ENCODE peak calls at places on chromosomes 4 and X, in four cellular contexts. One of them, this sample, is unnamed. For H3K4me1, the result is how much of the 10 kb centered on the place peaks cover.

GRCh38 chr4:85756938-85757337 is 282.0 kb downstream of the ARHGAP24 start:
- DNase-seq in CD8-positive, alpha-beta memory T cell: no peak
- DNase-seq in HCT116: no peak
- DNase-seq in psoas muscle: no peak
- DNase-seq in this sample: no peak

GRCh38 chr4:48337726-48338125 is 3.6 kb upstream of the SLAIN2 start:
- DNase-seq in CD8-positive, alpha-beta memory T cell: no peak
- DNase-seq in HCT116: no peak
- DNase-seq in psoas muscle: no peak
- DNase-seq in this sample: no peak

GRCh38 chr4:154441982-154442381 is 49.6 kb downstream of the DCHS2 start:
- DNase-seq in CD8-positive, alpha-beta memory T cell: no peak
- DNase-seq in HCT116: no peak
- DNase-seq in psoas muscle: no peak
- DNase-seq in this sample: no peak

GRCh38 chrX:144896323-144896722 is 351.0 kb upstream of the SPANXN1 start:
- DNase-seq in CD8-positive, alpha-beta memory T cell: no peak
- DNase-seq in HCT116: no peak
- DNase-seq in psoas muscle: no peak
- DNase-seq in this sample: no peak

GRCh38 chr4:128394778-128395177 is 107.2 kb upstream of the PGRMC2 start:
- DNase-seq in CD8-positive, alpha-beta memory T cell: no peak
- DNase-seq in HCT116: no peak
- DNase-seq in psoas muscle: peak
- DNase-seq in this sample: no peak

GRCh38 chrX:103831803-103832544 is at the start of gene RAB9B:
- DNase-seq in CD8-positive, alpha-beta memory T cell: peak
- DNase-seq in HCT116: no peak
- DNase-seq in psoas muscle: peak
- DNase-seq in this sample: no peak

GRCh38 chrX:36859231-36859630 is 148.9 kb upstream of the FAM47C start:
- DNase-seq in CD8-positive, alpha-beta memory T cell: no peak
- DNase-seq in HCT116: no peak
- DNase-seq in psoas muscle: no peak
- DNase-seq in this sample: no peak

GRCh38 chrX:47586043-47586787 is 4.0 kb downstream of the TIMP1 start:
- DNase-seq in CD8-positive, alpha-beta memory T cell: no peak
- DNase-seq in HCT116: no peak
- DNase-seq in psoas muscle: no peak
- DNase-seq in this sample: no peak

GRCh38 chr4:121380448-121381147 is at the start of gene QRFPR:
- DNase-seq in CD8-positive, alpha-beta memory T cell: no peak
- DNase-seq in HCT116: no peak
- DNase-seq in psoas muscle: peak
- DNase-seq in this sample: no peak

GRCh38 chr4:48970471-48970921 is 15.6 kb upstream of the CWH43 start:
- DNase-seq in CD8-positive, alpha-beta memory T cell: no peak
- DNase-seq in HCT116: peak
- DNase-seq in psoas muscle: no peak
- DNase-seq in this sample: no peak

GRCh38 chrX:9341305-9342201 is 123.3 kb upstream of the TBL1X start:
- DNase-seq in CD8-positive, alpha-beta memory T cell: peak
- DNase-seq in HCT116: no peak
- DNase-seq in psoas muscle: peak
- DNase-seq in this sample: peak

GRCh38 chr4:164828945-164829344 is 48.0 kb upstream of the APELA start:
- DNase-seq in CD8-positive, alpha-beta memory T cell: no peak
- DNase-seq in HCT116: no peak
- DNase-seq in psoas muscle: no peak
- DNase-seq in this sample: no peak

GRCh38 chr4:128757712-128758111 is 51.8 kb upstream of the JADE1 start:
- DNase-seq in CD8-positive, alpha-beta memory T cell: no peak
- DNase-seq in HCT116: no peak
- DNase-seq in psoas muscle: peak
- DNase-seq in this sample: no peak

GRCh38 chr4:85779165-85779564 is 304.2 kb downstream of the ARHGAP24 start:
- DNase-seq in CD8-positive, alpha-beta memory T cell: no peak
- DNase-seq in HCT116: no peak
- DNase-seq in psoas muscle: no peak
- DNase-seq in this sample: no peak

GRCh38 chr4:102343964-102344519 is 1.2 kb downstream of the SLC39A8 start:
- DNase-seq in CD8-positive, alpha-beta memory T cell: no peak
- DNase-seq in HCT116: peak
- DNase-seq in psoas muscle: no peak
- DNase-seq in this sample: no peak

GRCh38 chr4:25874641-25875040 is 11.9 kb upstream of the SEL1L3 start:
- DNase-seq in CD8-positive, alpha-beta memory T cell: no peak
- DNase-seq in HCT116: no peak
- DNase-seq in psoas muscle: no peak
- DNase-seq in this sample: no peak

GRCh38 chr4:117376700-117377099 is 291.3 kb upstream of the TRAM1L1 start:
- DNase-seq in CD8-positive, alpha-beta memory T cell: no peak
- DNase-seq in HCT116: no peak
- DNase-seq in psoas muscle: no peak
- DNase-seq in this sample: no peak

GRCh38 chr4:126061655-126062054 is 746.9 kb downstream of the FAT4 start:
- DNase-seq in CD8-positive, alpha-beta memory T cell: no peak
- DNase-seq in HCT116: no peak
- DNase-seq in psoas muscle: no peak
- DNase-seq in this sample: no peak

GRCh38 chrX:152896450-152896849 is 1.4 kb upstream of the ZNF185 start:
- DNase-seq in CD8-positive, alpha-beta memory T cell: no peak
- DNase-seq in HCT116: peak
- DNase-seq in psoas muscle: no peak
- DNase-seq in this sample: no peak

GRCh38 chr4:95446204-95446603 is 102.6 kb downstream of the UNC5C start:
- DNase-seq in CD8-positive, alpha-beta memory T cell: no peak
- DNase-seq in HCT116: no peak
- DNase-seq in psoas muscle: no peak
- DNase-seq in this sample: no peak
- H3K4me1 ChIP-seq in CD8-positive, alpha-beta memory T cell: under half
- H3K4me1 ChIP-seq in HCT116: under half
- H3K4me1 ChIP-seq in psoas muscle: under half
- H3K4me1 ChIP-seq in this sample: under half

GRCh38 chr4:77415689-77416088 is 189.9 kb upstream of the CXCL13 start:
- DNase-seq in CD8-positive, alpha-beta memory T cell: no peak
- DNase-seq in HCT116: no peak
- DNase-seq in psoas muscle: no peak
- DNase-seq in this sample: no peak
- H3K4me3 ChIP-seq in CD8-positive, alpha-beta memory T cell: no peak
- H3K4me3 ChIP-seq in HCT116: no peak
- H3K4me3 ChIP-seq in psoas muscle: no peak
- H3K4me3 ChIP-seq in this sample: no peak

DNA sequence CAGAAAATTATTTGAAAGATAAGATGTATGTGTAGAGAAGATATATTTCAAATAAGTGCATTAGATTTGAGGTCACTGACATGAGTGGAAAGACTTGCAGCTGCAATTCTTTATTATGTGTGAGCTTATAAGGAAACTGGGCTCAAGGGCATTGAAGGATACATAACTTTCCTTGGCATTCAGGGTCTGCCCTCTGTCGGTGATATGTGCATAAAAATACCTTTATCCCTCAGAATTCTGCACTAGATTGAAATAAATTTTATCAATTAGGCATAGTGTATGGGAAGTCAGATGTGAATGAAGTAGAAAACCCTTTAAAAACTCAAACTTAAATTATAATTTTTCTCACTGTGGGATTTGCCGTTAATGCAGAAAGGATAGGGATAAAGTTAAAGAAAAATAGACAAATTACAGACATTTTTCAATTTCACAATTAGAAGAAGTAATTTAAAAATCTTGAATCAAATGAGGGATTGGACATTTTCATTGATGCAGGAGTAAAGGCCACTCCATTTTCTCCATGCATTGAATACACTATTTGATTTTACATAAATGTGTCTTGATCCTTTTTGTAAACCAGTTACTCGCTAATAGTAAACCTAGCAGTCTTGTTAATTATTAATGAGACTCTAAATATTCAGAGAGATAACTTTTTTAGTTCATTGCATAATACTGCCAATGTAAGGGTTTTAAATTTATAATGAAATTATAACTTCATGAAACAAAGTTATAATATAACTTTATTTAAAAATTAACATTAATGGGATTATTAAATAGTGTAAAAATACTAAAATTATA is 21.0 kb upstream of the ETNPPL start:
- DNase-seq in CD8-positive, alpha-beta memory T cell: no peak
- DNase-seq in HCT116: peak
- DNase-seq in psoas muscle: no peak
- DNase-seq in this sample: no peak
- H3K4me1 ChIP-seq in CD8-positive, alpha-beta memory T cell: under half
- H3K4me1 ChIP-seq in HCT116: under half
- H3K4me1 ChIP-seq in psoas muscle: under half
- H3K4me1 ChIP-seq in this sample: under half

GRCh38 chr4:142566243-142566642 is 279.9 kb downstream of the INPP4B start:
- DNase-seq in CD8-positive, alpha-beta memory T cell: no peak
- DNase-seq in HCT116: no peak
- DNase-seq in psoas muscle: no peak
- DNase-seq in this sample: no peak
- H3K4me3 ChIP-seq in CD8-positive, alpha-beta memory T cell: peak
- H3K4me3 ChIP-seq in HCT116: no peak
- H3K4me3 ChIP-seq in psoas muscle: no peak
- H3K4me3 ChIP-seq in this sample: peak

GRCh38 chr4:168707205-168707604 is 210.4 kb downstream of the PALLD start:
- DNase-seq in CD8-positive, alpha-beta memory T cell: no peak
- DNase-seq in HCT116: no peak
- DNase-seq in psoas muscle: no peak
- DNase-seq in this sample: no peak
- H3K4me1 ChIP-seq in CD8-positive, alpha-beta memory T cell: under half
- H3K4me1 ChIP-seq in HCT116: under half
- H3K4me1 ChIP-seq in psoas muscle: under half
- H3K4me1 ChIP-seq in this sample: under half

GRCh38 chrX:1466232-1466661 is 13.5 kb upstream of the ASMTL start:
- DNase-seq in CD8-positive, alpha-beta memory T cell: no peak
- DNase-seq in HCT116: no peak
- DNase-seq in psoas muscle: no peak
- DNase-seq in this sample: no peak

GRCh38 chrX:1465261-1466231 is 12.8 kb upstream of the ASMTL start:
- DNase-seq in CD8-positive, alpha-beta memory T cell: no peak
- DNase-seq in HCT116: no peak
- DNase-seq in psoas muscle: no peak
- DNase-seq in this sample: no peak

GRCh38 chrX:1464282-1465131 is 11.8 kb upstream of the ASMTL start:
- DNase-seq in CD8-positive, alpha-beta memory T cell: peak
- DNase-seq in HCT116: no peak
- DNase-seq in psoas muscle: no peak
- DNase-seq in this sample: no peak

GRCh38 chrX:1468250-1468772 is 15.6 kb upstream of the ASMTL start:
- DNase-seq in CD8-positive, alpha-beta memory T cell: peak
- DNase-seq in HCT116: no peak
- DNase-seq in psoas muscle: peak
- DNase-seq in this sample: peak

DNA sequence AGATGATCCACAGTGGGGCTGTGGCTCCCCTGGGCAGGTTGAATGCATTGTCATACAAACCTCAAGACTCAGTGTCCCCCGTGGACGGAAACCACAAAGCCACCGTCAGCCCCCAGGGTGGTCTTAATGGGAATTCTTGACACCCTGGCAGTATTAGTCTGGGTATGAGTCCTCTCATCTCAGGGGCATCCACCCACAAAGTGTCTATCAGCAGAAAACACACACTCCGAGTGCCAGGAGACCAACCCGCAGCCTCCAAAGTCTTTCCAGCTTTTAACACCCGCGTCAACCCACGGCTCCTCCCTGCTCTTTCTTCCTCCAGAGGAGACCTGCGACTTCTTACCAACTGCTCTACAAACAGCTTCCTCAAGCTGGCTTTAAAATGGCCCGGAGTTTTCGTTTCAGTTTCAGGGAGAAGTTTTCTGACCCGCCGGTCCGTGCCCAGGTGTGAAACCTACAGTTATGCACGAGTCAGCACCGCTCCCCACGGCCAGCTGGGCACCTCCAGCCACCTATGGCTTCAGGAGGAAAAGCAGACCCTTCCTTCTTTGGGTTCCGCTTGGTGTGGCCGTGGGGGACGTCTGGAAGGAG is 14.4 kb upstream of the ASMTL start:
- DNase-seq in CD8-positive, alpha-beta memory T cell: peak
- DNase-seq in HCT116: no peak
- DNase-seq in psoas muscle: no peak
- DNase-seq in this sample: peak
- H3K4me3 ChIP-seq in CD8-positive, alpha-beta memory T cell: peak
- H3K4me3 ChIP-seq in HCT116: no peak
- H3K4me3 ChIP-seq in psoas muscle: no peak
- H3K4me3 ChIP-seq in this sample: peak

DNA sequence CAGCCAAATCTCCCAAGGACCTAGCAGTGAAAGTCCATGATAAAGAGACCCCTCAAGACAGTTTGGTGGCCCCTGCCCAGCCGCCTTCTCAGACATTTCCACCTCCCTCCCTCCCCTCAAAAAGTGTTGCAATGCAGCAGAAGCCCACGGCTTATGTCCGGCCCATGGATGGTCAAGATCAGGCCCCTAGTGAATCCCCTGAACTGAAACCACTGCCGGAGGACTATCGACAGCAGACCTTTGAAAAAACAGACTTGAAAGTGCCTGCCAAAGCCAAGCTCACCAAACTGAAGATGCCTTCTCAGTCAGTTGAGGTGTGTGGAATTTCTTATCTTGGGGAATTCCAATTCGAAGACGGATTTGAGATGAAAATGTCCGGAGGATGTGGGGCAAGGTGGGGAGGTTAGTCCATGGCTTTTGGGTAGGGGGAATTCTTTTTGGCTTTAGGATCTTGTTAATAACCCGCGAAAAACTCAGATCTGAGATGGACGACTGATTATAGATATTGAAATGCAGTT is 112.5 kb downstream of the AFF1 start:
- DNase-seq in CD8-positive, alpha-beta memory T cell: no peak
- DNase-seq in HCT116: no peak
- DNase-seq in psoas muscle: no peak
- DNase-seq in this sample: no peak
- H3K4me1 ChIP-seq in CD8-positive, alpha-beta memory T cell: under half
- H3K4me1 ChIP-seq in HCT116: under half
- H3K4me1 ChIP-seq in psoas muscle: half or more
- H3K4me1 ChIP-seq in this sample: under half

DNA sequence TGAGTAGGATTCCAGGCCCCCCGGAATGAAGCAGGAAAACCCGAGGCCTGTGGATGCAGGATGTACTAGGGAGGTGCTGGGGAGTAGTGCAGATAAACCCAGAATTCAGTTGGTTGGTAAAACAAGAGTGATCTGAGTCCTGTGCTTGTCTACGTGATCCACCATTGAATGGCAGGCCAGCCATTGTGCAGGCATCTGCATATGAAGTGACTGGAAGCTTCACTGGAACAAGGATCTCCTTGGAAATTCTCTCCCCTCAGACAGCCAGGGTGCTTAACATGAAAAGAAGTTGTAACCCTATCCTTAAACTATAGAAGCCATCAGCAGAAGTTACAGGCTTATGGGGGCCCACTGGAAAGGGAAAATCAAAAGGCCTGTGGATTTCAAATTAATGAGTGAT is 656 bp upstream of the GSPT2 start:
- DNase-seq in CD8-positive, alpha-beta memory T cell: no peak
- DNase-seq in HCT116: no peak
- DNase-seq in psoas muscle: no peak
- DNase-seq in this sample: no peak
- H3K4me3 ChIP-seq in CD8-positive, alpha-beta memory T cell: peak
- H3K4me3 ChIP-seq in HCT116: no peak
- H3K4me3 ChIP-seq in psoas muscle: peak
- H3K4me3 ChIP-seq in this sample: no peak

This sample was measured in CD4-positive, alpha-beta memory T cell.